ENCODE peak calls at places on chromosomes 3 and 15, in nine cellular contexts. G is stimulated activated CD4-positive, alpha-beta T cell treated with anti-CD3 and anti-CD28 coated beads, Interleukin-12 subunit alpha, Interleukin-12 subunit beta, amount 100 ng/mL, for 48 hours; Y is BE2C; Q is GM04503; W is colonic mucosa; D is NCI-H460; I is nucleus accumbens; K is activated CD8-positive, alpha-beta T cell treated with anti-CD3 and anti-CD28 coated beads, Interleukin-2, amount 10 ng/mL, durations not matched to agents 7 days and 5 days; N is GM23338. R is an unnamed sample.

GRCh38 chr15:70096215-70096974 is 1.3 kb downstream of the TLE3 start:
- DNase-seq in G (peak), Y (peak), Q (no peak), W (peak), D (peak), I (peak), K (peak), N (no peak), R (peak)

GRCh38 chr15:76376816-76377215 is 40.2 kb downstream of the ISL2 start:
- DNase-seq in G (no peak), Y (no peak), Q (no peak), W (no peak), D (no peak), I (no peak), K (no peak), N (no peak), R (no peak)

GRCh38 chr3:149378420-149379388 is 1.3 kb upstream of the TM4SF1 start:
- DNase-seq in G (no peak), Y (no peak), Q (no peak), W (no peak), D (no peak), I (no peak), K (no peak), N (no peak), R (no peak)

GRCh38 chr3:52299815-52300611 is 12.4 kb downstream of the GLYCTK start:
- DNase-seq in G (no peak), Y (peak), Q (no peak), W (no peak), D (no peak), I (no peak), K (no peak), N (peak), R (no peak)

GRCh38 chr3:103991461-103992115 is 1375.1 kb upstream of the ALCAM start:
- DNase-seq in G (no peak), Y (no peak), Q (no peak), W (no peak), D (peak), I (no peak), K (no peak), N (peak), R (no peak)

GRCh38 chr15:91257755-91258435 is 157.8 kb downstream of the SV2B start:
- DNase-seq in G (no peak), Y (no peak), Q (no peak), W (no peak), D (no peak), I (no peak), K (no peak), N (no peak), R (no peak)

GRCh38 chr15:66938114-66938830 is 127.1 kb upstream of the SMAD3 start:
- DNase-seq in G (no peak), Y (no peak), Q (no peak), W (no peak), D (no peak), I (no peak), K (no peak), N (peak), R (no peak)

GRCh38 chr3:107285197-107285596 is 92.0 kb upstream of the CCDC54 start:
- DNase-seq in G (no peak), Y (no peak), Q (no peak), W (no peak), D (no peak), I (no peak), K (no peak), N (peak), R (no peak)

GRCh38 chr3:188881954-188882641 is 289.7 kb upstream of the TPRG1 start:
- DNase-seq in G (no peak), Y (no peak), Q (peak), W (no peak), D (peak), I (no peak), K (no peak), N (no peak), R (no peak)

GRCh38 chr3:53109190-53109589 is 21.0 kb downstream of the RFT1 start:
- DNase-seq in G (peak), Y (no peak), Q (no peak), W (no peak), D (no peak), I (no peak), K (peak), N (no peak), R (no peak)

GRCh38 chr3:11679964-11680363 is 36.2 kb upstream of the VGLL4 start:
- DNase-seq in G (no peak), Y (no peak), Q (no peak), W (no peak), D (no peak), I (no peak), K (no peak), N (no peak), R (no peak)

GRCh38 chr3:43692971-43693370 is 2.2 kb downstream of the ABHD5 start:
- DNase-seq in G (no peak), Y (no peak), Q (no peak), W (no peak), D (no peak), I (no peak), K (no peak), N (no peak), R (no peak)

GRCh38 chr3:109257269-109257668 is 59.0 kb downstream of the DPPA2 start:
- DNase-seq in G (no peak), Y (no peak), Q (no peak), W (no peak), D (no peak), I (no peak), K (no peak), N (no peak), R (no peak)

GRCh38 chr3:83523470-83524073 is 1435.2 kb upstream of the CADM2 start:
- DNase-seq in G (no peak), Y (peak), Q (no peak), W (no peak), D (peak), I (no peak), K (no peak), N (peak), R (no peak)

GRCh38 chr3:151835751-151836550 is 22.0 kb downstream of the AADAC start:
- DNase-seq in G (no peak), Y (no peak), Q (no peak), W (no peak), D (no peak), I (no peak), K (no peak), N (peak), R (no peak)

GRCh38 chr3:129836381-129837056 is 57.0 kb downstream of the TMCC1 start:
- DNase-seq in G (no peak), Y (no peak), Q (no peak), W (no peak), D (no peak), I (no peak), K (no peak), N (peak), R (no peak)

GRCh38 chr15:74664028-74664616 is 31.7 kb downstream of the EDC3 start:
- DNase-seq in G (no peak), Y (no peak), Q (no peak), W (peak), D (no peak), I (no peak), K (no peak), N (no peak), R (no peak)

GRCh38 chr3:31567036-31567435 is 34.3 kb downstream of the STT3B start:
- DNase-seq in G (no peak), Y (no peak), Q (no peak), W (no peak), D (no peak), I (no peak), K (peak), N (peak), R (no peak)

GRCh38 chr3:33218446-33219174 is at the start of gene SUSD5:
- DNase-seq in G (no peak), Y (peak), Q (no peak), W (no peak), D (peak), I (peak), K (no peak), N (peak), R (no peak)

GRCh38 chr15:34206016-34206415 is 3.9 kb downstream of the KATNBL1 start:
- DNase-seq in G (no peak), Y (no peak), Q (no peak), W (no peak), D (no peak), I (no peak), K (no peak), N (no peak), R (no peak)

GRCh38 chr3:42637001-42637400 is 16.5 kb upstream of the ZBTB47 start:
- DNase-seq in G (no peak), Y (no peak), Q (no peak), W (no peak), D (no peak), I (no peak), K (no peak), N (no peak), R (no peak)

GRCh38 chr15:51380999-51381806 is 39.7 kb downstream of the GLDN start:
- DNase-seq in G (peak), Y (peak), Q (no peak), W (peak), D (peak), I (peak), K (peak), N (peak), R (no peak)

GRCh38 chr3:132261501-132261900 is 55.7 kb upstream of the ACP3 start:
- DNase-seq in G (no peak), Y (no peak), Q (no peak), W (no peak), D (no peak), I (no peak), K (no peak), N (no peak), R (no peak)

GRCh38 chr15:101404245-101404644 is 85.3 kb downstream of the PCSK6 start:
- DNase-seq in G (no peak), Y (no peak), Q (no peak), W (no peak), D (no peak), I (no peak), K (no peak), N (no peak), R (no peak)

GRCh38 chr3:78978037-78978436 is 789.8 kb downstream of the ROBO1 start:
- DNase-seq in G (no peak), Y (no peak), Q (no peak), W (no peak), D (no peak), I (no peak), K (no peak), N (peak), R (no peak)

GRCh38 chr3:69161587-69162196 is 39.3 kb upstream of the LMOD3 start:
- DNase-seq in G (peak), Y (no peak), Q (no peak), W (peak), D (peak), I (no peak), K (peak), N (peak), R (peak)

GRCh38 chr3:195582947-195583346 is 793 bp downstream of the APOD start:
- DNase-seq in G (no peak), Y (no peak), Q (no peak), W (peak), D (no peak), I (no peak), K (no peak), N (peak), R (no peak)

GRCh38 chr15:59052915-59053407 is 52.0 kb upstream of the CCNB2 start:
- DNase-seq in G (no peak), Y (no peak), Q (no peak), W (no peak), D (no peak), I (no peak), K (no peak), N (no peak), R (no peak)

GRCh38 chr3:117463276-117463675 is 753.7 kb downstream of the TUSC7 start:
- DNase-seq in G (no peak), Y (no peak), Q (no peak), W (no peak), D (no peak), I (no peak), K (no peak), N (no peak), R (no peak)

GRCh38 chr3:38640661-38641441 is 8.6 kb downstream of the SCN5A start:
- DNase-seq in G (no peak), Y (no peak), Q (no peak), W (no peak), D (no peak), I (no peak), K (no peak), N (peak), R (no peak)

GRCh38 chr3:51710631-51711351 is 3.9 kb downstream of the GRM2 start:
- DNase-seq in G (no peak), Y (no peak), Q (no peak), W (no peak), D (no peak), I (no peak), K (no peak), N (peak), R (no peak)

GRCh38 chr15:101499863-101500713 is 10.6 kb upstream of the PCSK6 start:
- DNase-seq in G (no peak), Y (no peak), Q (no peak), W (no peak), D (no peak), I (no peak), K (peak), N (no peak), R (no peak)

GRCh38 chr3:10387881-10388621 is 67.1 kb upstream of the SEC13 start:
- DNase-seq in G (no peak), Y (no peak), Q (no peak), W (no peak), D (no peak), I (no peak), K (no peak), N (peak), R (no peak)

GRCh38 chr3:40313975-40314860 is 4.7 kb downstream of the EIF1B start:
- DNase-seq in G (no peak), Y (no peak), Q (no peak), W (no peak), D (no peak), I (no peak), K (no peak), N (no peak), R (no peak)

GRCh38 chr3:192862408-192863385 is 55.0 kb downstream of the MB21D2 start:
- DNase-seq in G (no peak), Y (no peak), Q (no peak), W (no peak), D (no peak), I (no peak), K (no peak), N (no peak), R (no peak)

GRCh38 chr15:50380089-50380488 is 25.1 kb upstream of the GABPB1 start:
- DNase-seq in G (no peak), Y (no peak), Q (no peak), W (no peak), D (no peak), I (no peak), K (no peak), N (no peak), R (no peak)

GRCh38 chr15:25863968-25864580 is 947 bp upstream of the ATP10A start:
- DNase-seq in G (no peak), Y (no peak), Q (no peak), W (no peak), D (no peak), I (no peak), K (no peak), N (no peak), R (no peak)

R was measured in naive thymus-derived CD4-positive, alpha-beta T cell.